ENCODE peak calls at places on chromosomes 11 and 22, in seven cellular contexts. D, Z, E, L, J, O and K are unnamed samples.

GRCh38 chr22:44765571-44766285 is 13.4 kb downstream of the ARHGAP8 start:
- DNase-seq in E (no peak), L (no peak), Z (no peak), J (peak), D (no peak), O (peak), K (no peak)

GRCh38 chr11:133078012-133078411 is 454.3 kb downstream of the OPCML start:
- DNase-seq in E (no peak), J (no peak), O (no peak), D (no peak), L (no peak), Z (no peak), K (no peak)

GRCh38 chr11:65557280-65558001 is 718 bp downstream of the LTBP3 start:
- DNase-seq in J (no peak), Z (peak), O (no peak), E (no peak), D (no peak), L (no peak), K (peak)

GRCh38 chr22:20776624-20777405 is 2.9 kb downstream of the SERPIND1 start:
- DNase-seq in Z (no peak), L (no peak), J (no peak), E (no peak), O (no peak), D (no peak), K (no peak)

GRCh38 chr11:119478711-119479285 is 55.8 kb upstream of the THY1 start:
- DNase-seq in E (no peak), O (no peak), J (peak), Z (no peak), D (no peak), L (no peak), K (no peak)

GRCh38 chr11:122998727-122999370 is 17.2 kb upstream of the BSX start:
- DNase-seq in J (no peak), E (no peak), Z (peak), D (no peak), L (peak), O (no peak), K (no peak)

GRCh38 chr22:24564376-24565058 is 8.7 kb downstream of the SNRPD3 start:
- DNase-seq in L (no peak), Z (peak), E (no peak), J (no peak), O (no peak), D (no peak), K (peak)

GRCh38 chr22:40249286-40249685 is 71.6 kb downstream of the TNRC6B start:
- DNase-seq in J (no peak), L (no peak), Z (no peak), O (no peak), E (no peak), D (no peak), K (no peak)

GRCh38 chr11:79708319-79708928 is 267.6 kb upstream of the TENM4 start:
- DNase-seq in E (no peak), Z (peak), D (no peak), L (peak), J (no peak), O (no peak), K (peak)

GRCh38 chr11:111735262-111736116 is 30.7 kb downstream of the PPP2R1B start:
- DNase-seq in L (peak), J (peak), D (no peak), O (no peak), Z (peak), E (no peak), K (peak)